ENCODE peak calls at places on chromosomes 7 and 10, in seven cellular contexts. U is IMR-90, C is H9, F is mesendoderm, L is trophoblast cell, P is H1, N is mesenchymal stem cell. E is an unnamed sample.

GRCh38 chr10:10209152-10209551 is 808.5 kb upstream of the CELF2 start:
- DNase-seq in U (peak), C (no peak), F (peak), L (peak), P (no peak), N (peak), E (no peak)

GRCh38 chr10:43226851-43227845 is 39.7 kb downstream of the RASGEF1A start:
- DNase-seq in U (no peak), C (peak), F (no peak), L (no peak), P (no peak), N (no peak), E (no peak)

GRCh38 chr7:30595461-30596042 is 874 bp downstream of the GARS1 start:
- DNase-seq in U (no peak), C (no peak), F (peak), L (peak), P (no peak), N (no peak), E (peak)

GRCh38 chr7:85160223-85160622 is 26.6 kb downstream of the SEMA3D start:
- DNase-seq in U (peak), C (no peak), F (no peak), L (no peak), P (no peak), N (peak), E (no peak)

GRCh38 chr10:43857206-43857952 is 208.7 kb upstream of the ZNF32 start:
- DNase-seq in U (peak), C (no peak), F (no peak), L (peak), P (no peak), N (peak), E (no peak)

GRCh38 chr10:91799580-91799975 is 1.4 kb downstream of the TNKS2 start:
- DNase-seq in U (peak), C (no peak), F (no peak), L (peak), P (no peak), N (peak), E (no peak)

GRCh38 chr7:38478404-38478803 is 152.8 kb downstream of the AMPH start:
- DNase-seq in U (peak), C (no peak), F (no peak), L (no peak), P (no peak), N (no peak), E (no peak)

GRCh38 chr10:92305133-92306072 is 14.4 kb downstream of the MARCHF5 start:
- DNase-seq in U (no peak), C (no peak), F (no peak), L (no peak), P (no peak), N (no peak), E (no peak)

GRCh38 chr10:69968830-69969229 is 83.8 kb upstream of the MACROH2A2 start:
- DNase-seq in U (peak), C (no peak), F (peak), L (no peak), P (no peak), N (no peak), E (no peak)

DNA sequence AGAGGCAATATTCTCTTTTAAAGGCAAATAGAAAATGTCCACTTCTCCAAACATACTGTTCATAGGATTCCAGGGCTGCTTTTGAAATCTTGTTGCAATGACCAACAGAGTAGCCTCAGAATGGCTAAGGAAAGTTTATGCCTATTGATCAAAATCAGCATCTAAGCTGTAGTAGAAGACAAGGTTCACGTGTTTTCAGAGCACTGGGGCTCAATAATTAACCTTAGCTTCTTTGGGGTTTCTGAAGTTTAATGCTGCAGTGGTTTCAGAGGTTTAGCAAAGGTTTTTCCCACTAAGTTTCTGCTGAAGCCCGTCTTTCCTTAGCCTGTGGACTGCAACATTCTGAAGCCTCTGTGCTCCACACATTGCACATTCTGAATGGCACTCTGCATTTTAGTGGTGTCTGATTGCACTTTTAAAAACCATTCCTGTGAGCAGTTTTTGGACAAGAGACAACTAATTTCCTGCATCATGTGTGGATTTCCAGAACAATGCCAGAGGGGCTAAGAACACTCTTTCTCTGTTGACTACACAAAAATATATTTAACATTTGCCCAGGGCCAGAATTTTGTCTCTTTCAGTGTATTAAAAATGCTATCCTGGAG is 342.5 kb downstream of the PTEN start:
- DNase-seq in U (no peak), C (no peak), F (no peak), L (no peak), P (no peak), N (no peak), E (no peak)
- H3K23ac ChIP-seq in U (no peak), C (no peak), F (no peak), L (no peak), P (no peak), N (no peak), E (no peak)

GRCh38 chr10:61692447-61692846 is 29.7 kb downstream of the CABCOCO1 start:
- DNase-seq in U (no peak), C (no peak), F (no peak), L (no peak), P (no peak), N (no peak), E (no peak)
- H2BK5ac ChIP-seq in U (no peak), C (no peak), F (no peak), L (no peak), P (no peak), N (no peak), E (no peak)

DNA sequence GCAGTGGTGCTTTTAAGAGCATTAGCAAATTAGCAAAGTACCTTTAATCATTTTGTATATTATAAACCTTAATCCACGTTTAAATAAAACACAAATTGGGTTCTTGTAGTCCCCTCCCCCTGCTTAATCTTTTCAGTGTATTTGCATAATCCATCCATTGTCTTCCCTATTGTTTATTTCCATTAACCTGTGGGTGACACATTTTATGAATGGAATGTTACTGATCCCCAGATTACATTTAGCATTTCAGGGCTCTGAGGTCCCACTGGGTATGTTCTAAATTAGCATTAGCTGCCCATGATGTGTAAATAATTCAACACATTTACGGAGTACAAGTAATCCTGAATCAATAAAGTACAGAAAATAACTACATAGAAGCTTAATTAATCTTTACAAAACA is 138.4 kb upstream of the FEZF1 start:
- DNase-seq in U (no peak), C (no peak), F (peak), L (no peak), P (no peak), N (no peak), E (peak)
- H3K23ac ChIP-seq in U (no peak), C (no peak), F (no peak), L (no peak), P (no peak), N (no peak), E (no peak)

GRCh38 chr7:1159933-1160664 is at the start of gene ZFAND2A:
- DNase-seq in U (peak), C (peak), F (peak), L (peak), P (peak), N (peak), E (peak)
- H2BK5ac ChIP-seq in U (peak), C (no peak), F (peak), L (peak), P (peak), N (peak), E (peak)